ENCODE peak calls at places on chromosomes 3 and 15, in six cellular contexts. Q, R, F, M, G and O are unnamed samples.

GRCh38 chr15:70512772-70513362 is 250.5 kb downstream of the UACA start:
- DNase-seq in Q (no peak), R (peak), F (peak), M (peak), G (peak), O (peak)

GRCh38 chr15:47924381-47924780 is 196.4 kb upstream of the SLC24A5 start:
- DNase-seq in Q (no peak), R (no peak), F (no peak), M (no peak), G (no peak), O (no peak)

GRCh38 chr15:66862878-66863335 is 160.9 kb downstream of the SMAD6 start:
- DNase-seq in Q (peak), R (peak), F (peak), M (peak), G (peak), O (peak)

GRCh38 chr3:186073641-186074040 is 35.2 kb downstream of the ETV5 start:
- DNase-seq in Q (no peak), R (no peak), F (peak), M (no peak), G (no peak), O (no peak)

GRCh38 chr3:106339551-106339950 is 470.7 kb upstream of the CBLB start:
- DNase-seq in Q (no peak), R (no peak), F (peak), M (no peak), G (no peak), O (no peak)

GRCh38 chr3:192155194-192155593 is 572.1 kb downstream of the FGF12 start:
- DNase-seq in Q (no peak), R (no peak), F (no peak), M (no peak), G (no peak), O (no peak)

GRCh38 chr3:141266186-141266585 is 34.6 kb downstream of the PXYLP1 start:
- DNase-seq in Q (no peak), R (no peak), F (no peak), M (no peak), G (no peak), O (no peak)

GRCh38 chr3:115768661-115769060 is 145.4 kb downstream of the GAP43 start:
- DNase-seq in Q (no peak), R (no peak), F (no peak), M (no peak), G (no peak), O (no peak)

GRCh38 chr3:12875857-12876451 is 34.6 kb upstream of the RPL32 start:
- DNase-seq in Q (peak), R (no peak), F (no peak), M (peak), G (peak), O (peak)

GRCh38 chr15:61084944-61085367 is 144.1 kb downstream of the RORA start:
- DNase-seq in Q (peak), R (no peak), F (no peak), M (no peak), G (no peak), O (peak)

GRCh38 chr3:9901967-9902366 is 681 bp upstream of the IL17RE start:
- DNase-seq in Q (no peak), R (no peak), F (no peak), M (no peak), G (no peak), O (no peak)

GRCh38 chr3:168620854-168621253 is 525.1 kb upstream of the GOLIM4 start:
- DNase-seq in Q (peak), R (peak), F (no peak), M (peak), G (peak), O (peak)

GRCh38 chr3:139493826-139494385 is 17.6 kb upstream of the RBP2 start:
- DNase-seq in Q (no peak), R (no peak), F (no peak), M (no peak), G (no peak), O (no peak)

GRCh38 chr3:194494951-194495374 is 8.2 kb upstream of the ATP13A3 start:
- DNase-seq in Q (no peak), R (no peak), F (no peak), M (no peak), G (peak), O (no peak)

DNA sequence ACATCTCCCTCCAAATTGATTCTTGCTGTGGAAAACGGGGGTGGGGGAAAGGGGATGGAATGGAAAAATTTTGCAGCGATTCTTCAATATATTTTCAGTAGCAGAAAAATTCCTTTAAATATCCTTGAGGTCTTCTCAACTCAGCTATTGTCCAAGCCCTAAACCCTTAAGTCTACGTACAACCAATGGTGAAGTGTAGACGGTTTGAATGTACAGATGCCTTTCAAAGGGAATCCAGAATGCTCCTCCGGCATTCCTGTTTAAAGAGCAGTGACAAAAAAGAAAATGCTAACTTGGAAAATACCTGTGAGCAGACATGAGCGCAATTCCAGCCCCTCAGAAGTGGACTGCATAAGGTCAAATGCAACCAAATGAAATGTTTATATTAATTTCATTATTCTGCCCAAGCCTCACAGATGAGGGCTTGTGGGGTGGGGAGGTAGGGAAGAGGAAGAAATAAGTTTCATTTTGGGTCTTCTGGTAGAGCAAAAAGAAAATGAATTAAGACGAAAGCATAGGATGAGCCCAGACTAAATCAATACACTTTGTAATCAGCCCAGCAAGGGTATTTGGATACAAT is 2.8 kb downstream of the FOXP1 start:
- DNase-seq in Q (no peak), R (no peak), F (no peak), M (no peak), G (no peak), O (no peak)
- H3K4ac ChIP-seq in Q (no peak), R (no peak), F (peak), M (no peak), G (no peak), O (no peak)

DNA sequence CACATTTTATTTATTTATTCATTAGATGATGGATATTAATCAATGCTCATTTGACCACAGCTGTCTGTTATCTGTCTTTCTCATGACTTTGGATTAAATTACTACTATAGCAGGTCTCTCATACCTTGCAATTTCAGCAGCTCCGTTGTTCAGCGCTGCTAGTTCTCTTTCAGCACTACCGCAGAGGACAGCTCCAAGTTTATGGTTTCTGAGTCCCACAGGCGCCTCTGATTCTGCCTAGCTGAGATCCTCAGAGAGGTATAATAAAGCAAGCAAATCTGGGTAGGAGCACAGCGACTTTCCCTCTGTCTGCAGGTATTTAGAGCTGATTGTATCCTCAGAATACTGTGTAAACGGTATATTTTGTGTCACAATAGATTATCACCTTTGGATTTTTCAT is 204.9 kb downstream of the CNTN4 start:
- DNase-seq in Q (peak), R (no peak), F (no peak), M (peak), G (peak), O (peak)
- H3K14ac ChIP-seq in Q (no peak), R (no peak), F (no peak), M (no peak), G (no peak), O (no peak)

DNA sequence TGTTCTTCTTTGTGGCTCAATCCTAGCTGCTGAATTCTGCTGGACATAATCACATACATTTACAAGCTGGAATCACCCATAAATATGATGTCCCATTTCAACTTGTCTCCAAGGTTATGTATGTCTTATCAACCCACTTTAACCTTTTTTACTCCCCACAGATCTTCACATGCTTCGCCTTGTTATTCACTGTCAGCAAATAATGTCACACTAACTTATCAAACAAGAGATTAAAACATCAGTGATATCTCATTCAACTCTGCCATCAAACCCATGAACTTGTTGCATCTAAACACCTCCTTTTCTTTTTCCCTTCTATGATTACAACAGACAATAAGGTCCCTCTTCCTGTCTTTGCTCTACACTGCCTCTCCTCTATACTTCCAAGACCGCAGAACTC is 240.7 kb downstream of the TBC1D5 start:
- DNase-seq in Q (no peak), R (no peak), F (no peak), M (no peak), G (no peak), O (no peak)
- H3K4ac ChIP-seq in Q (no peak), R (no peak), F (no peak), M (no peak), G (no peak), O (no peak)

DNA sequence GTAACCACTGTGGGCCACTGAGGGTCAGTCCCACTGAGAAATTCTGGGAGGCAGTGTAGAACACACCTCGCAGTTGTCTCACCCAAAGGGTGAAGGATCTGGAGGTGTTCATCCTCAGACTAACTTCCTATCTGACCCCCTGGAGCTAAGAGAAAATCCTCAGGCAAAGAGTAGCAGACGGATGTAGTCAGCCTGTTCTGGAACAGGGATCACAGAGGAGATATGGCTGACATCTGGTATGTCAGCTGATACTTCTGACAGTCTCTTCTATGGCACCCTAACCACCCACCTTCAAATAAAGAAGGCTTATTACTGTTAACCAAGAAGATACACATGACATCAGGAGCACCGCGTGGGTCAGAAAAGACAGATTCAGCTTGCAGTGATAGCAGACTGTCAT is 60.1 kb downstream of the KBTBD12 start:
- DNase-seq in Q (no peak), R (no peak), F (no peak), M (no peak), G (no peak), O (no peak)
- H3K14ac ChIP-seq in Q (no peak), R (no peak), F (no peak), M (no peak), G (no peak), O (no peak)

GRCh38 chr3:190012784-190013183 is 107.9 kb downstream of the P3H2 start:
- DNase-seq in Q (no peak), R (no peak), F (no peak), M (no peak), G (no peak), O (no peak)

GRCh38 chr3:190008432-190008831 is 112.3 kb downstream of the P3H2 start:
- DNase-seq in Q (no peak), R (no peak), F (peak), M (no peak), G (no peak), O (no peak)

GRCh38 chr3:190012314-190012782 is 108.3 kb downstream of the P3H2 start:
- DNase-seq in Q (peak), R (peak), F (peak), M (no peak), G (peak), O (no peak)

GRCh38 chr3:190009621-190010020 is 111.1 kb downstream of the P3H2 start:
- DNase-seq in Q (no peak), R (no peak), F (no peak), M (no peak), G (no peak), O (no peak)

DNA sequence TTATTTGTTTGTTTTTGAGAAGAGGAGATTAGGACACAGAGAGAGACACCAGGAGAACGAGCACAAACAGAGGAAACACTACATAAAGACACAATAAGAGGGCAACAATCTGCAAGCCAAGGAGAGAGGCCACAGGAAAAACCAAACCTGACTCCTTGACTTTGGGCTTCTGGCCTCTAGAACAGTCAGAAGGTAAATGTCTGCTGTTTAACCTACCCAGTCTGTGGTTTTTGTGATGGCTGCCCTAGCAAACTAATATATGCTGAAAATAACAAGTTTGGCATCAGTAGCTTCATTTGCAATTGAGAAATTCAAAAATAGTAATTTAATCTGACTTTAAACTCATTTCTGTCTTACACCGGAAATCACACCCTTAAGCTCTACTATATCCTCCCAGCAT is 110.2 kb downstream of the P3H2 start:
- DNase-seq in Q (no peak), R (no peak), F (no peak), M (no peak), G (no peak), O (no peak)
- H3K4ac ChIP-seq in Q (no peak), R (no peak), F (peak), M (no peak), G (peak), O (no peak)

GRCh38 chr15:28878209-28878608 is 7.6 kb upstream of the APBA2 start:
- DNase-seq in Q (no peak), R (no peak), F (no peak), M (no peak), G (no peak), O (no peak)

GRCh38 chr15:28879551-28879950 is 6.2 kb upstream of the APBA2 start:
- DNase-seq in Q (no peak), R (no peak), F (no peak), M (no peak), G (no peak), O (no peak)

GRCh38 chr15:28876131-28876844 is 9.5 kb upstream of the APBA2 start:
- DNase-seq in Q (peak), R (no peak), F (no peak), M (peak), G (no peak), O (peak)

GRCh38 chr15:28875461-28875965 is 10.3 kb upstream of the APBA2 start:
- DNase-seq in Q (no peak), R (no peak), F (no peak), M (no peak), G (no peak), O (no peak)

GRCh38 chr15:28876845-28877185 is 9.0 kb upstream of the APBA2 start:
- DNase-seq in Q (no peak), R (no peak), F (no peak), M (no peak), G (no peak), O (no peak)
- H3K14ac ChIP-seq in Q (peak), R (no peak), F (no peak), M (no peak), G (no peak), O (no peak)

GRCh38 chr3:183253961-183254815 is 1.1 kb downstream of the B3GNT5 start:
- DNase-seq in Q (no peak), R (peak), F (peak), M (peak), G (peak), O (no peak)
- H3K4ac ChIP-seq in Q (peak), R (peak), F (no peak), M (no peak), G (peak), O (no peak)

DNA sequence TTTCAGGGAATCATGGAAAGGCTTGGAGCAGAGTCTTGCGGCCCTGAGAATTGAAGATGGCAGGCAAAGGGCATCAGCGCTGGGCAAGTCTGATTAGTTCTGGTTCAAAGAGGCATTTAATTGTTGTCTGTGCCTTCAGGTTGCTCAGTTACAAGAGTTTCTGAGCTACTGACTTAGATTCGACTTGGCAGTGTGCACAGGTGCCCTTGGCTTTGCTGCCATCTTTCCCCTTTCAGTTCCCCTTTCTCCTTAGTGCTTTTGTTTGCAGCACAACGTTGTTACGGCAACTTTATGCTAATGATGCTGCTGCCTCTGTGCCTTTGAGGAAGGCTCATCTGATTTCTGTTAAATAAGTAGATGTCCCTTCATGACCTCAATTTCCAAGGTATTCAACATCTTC is 12.5 kb downstream of the P2RY14 start:
- DNase-seq in Q (peak), R (no peak), F (no peak), M (no peak), G (peak), O (peak)
- H3K14ac ChIP-seq in Q (no peak), R (no peak), F (no peak), M (no peak), G (no peak), O (no peak)

GRCh38 chr3:30083315-30083714 is 523.1 kb upstream of the TGFBR2 start:
- DNase-seq in Q (no peak), R (peak), F (no peak), M (no peak), G (no peak), O (no peak)
- H3K4ac ChIP-seq in Q (no peak), R (no peak), F (no peak), M (no peak), G (no peak), O (no peak)